ENCODE peak calls at places on chromosome 14, in five cellular contexts. E is GM23338, P is heart right ventricle, K is left ventricle myocardium inferior, T is lung. U is an unnamed sample. For H3K36me3, the result is how much of the 10 kb centered on the place peaks cover.

GRCh38 chr14:100022772-100023451 is 42.3 kb upstream of the EVL start:
- DNase-seq in P (no peak), K (peak), E (no peak), T (no peak), U (no peak)

GRCh38 chr14:87133073-87133815 is 859.7 kb downstream of the GALC start:
- DNase-seq in E (no peak), P (no peak), T (no peak), K (peak), U (no peak)

GRCh38 chr14:62003701-62004100 is 241.5 kb downstream of the SNAPC1 start:
- DNase-seq in E (no peak), T (no peak), K (no peak), P (no peak), U (no peak)

GRCh38 chr14:88502740-88503139 is 52.1 kb downstream of the PTPN21 start:
- DNase-seq in P (no peak), K (no peak), E (no peak), T (no peak), U (no peak)

GRCh38 chr14:99838555-99839193 is 45.5 kb downstream of the EML1 start:
- DNase-seq in K (no peak), E (peak), T (peak), P (no peak), U (peak)

GRCh38 chr14:100533647-100534485 is 53.4 kb downstream of the BEGAIN start:
- DNase-seq in E (no peak), P (peak), T (no peak), K (peak), U (no peak)

GRCh38 chr14:106586098-106586704 is 1059.8 kb downstream of the TMEM121 start:
- DNase-seq in P (no peak), T (no peak), E (peak), K (no peak), U (peak)

GRCh38 chr14:65349100-65349499 is 63.4 kb upstream of the FUT8 start:
- DNase-seq in K (no peak), P (no peak), E (no peak), T (no peak), U (no peak)

GRCh38 chr14:78633747-78634146 is 463.6 kb downstream of the NRXN3 start:
- DNase-seq in P (no peak), K (no peak), E (no peak), T (no peak), U (no peak)

GRCh38 chr14:29548948-29549370 is 378.7 kb downstream of the PRKD1 start:
- DNase-seq in T (no peak), E (peak), P (no peak), K (no peak), U (no peak)

GRCh38 chr14:98953544-98954346 is 318.3 kb downstream of the BCL11B start:
- DNase-seq in E (no peak), K (no peak), P (peak), T (peak), U (peak)

GRCh38 chr14:100065161-100065871 is at the start of gene EVL:
- DNase-seq in E (no peak), K (peak), P (peak), T (no peak), U (peak)

GRCh38 chr14:22980672-22981089 is 1.7 kb downstream of the AJUBA start:
- DNase-seq in K (peak), T (peak), P (peak), E (peak), U (no peak)

GRCh38 chr14:97456958-97457357 is 659.8 kb downstream of the VRK1 start:
- DNase-seq in P (no peak), K (no peak), T (no peak), E (no peak), U (no peak)

GRCh38 chr14:99246536-99247083 is 25.4 kb downstream of the BCL11B start:
- DNase-seq in E (peak), P (no peak), T (no peak), K (no peak), U (no peak)

GRCh38 chr14:39562175-39562574 is 129.9 kb upstream of the FBXO33 start:
- DNase-seq in K (no peak), E (no peak), P (no peak), T (no peak), U (no peak)

GRCh38 chr14:33110737-33111443 is 172.2 kb downstream of the NPAS3 start:
- DNase-seq in P (no peak), T (no peak), E (peak), K (no peak), U (no peak)

GRCh38 chr14:100193417-100194357 is 34.2 kb upstream of the DEGS2 start:
- DNase-seq in P (no peak), K (no peak), T (no peak), E (no peak), U (peak)

GRCh38 chr14:72788255-72788654 is 105.6 kb downstream of the DPF3 start:
- DNase-seq in E (no peak), P (no peak), T (no peak), K (no peak), U (no peak)

GRCh38 chr14:97432586-97432985 is 635.4 kb downstream of the VRK1 start:
- DNase-seq in E (no peak), T (no peak), P (no peak), K (no peak), U (no peak)

GRCh38 chr14:51453869-51454268 is 197.8 kb upstream of the FRMD6 start:
- DNase-seq in P (no peak), T (no peak), E (no peak), K (no peak), U (no peak)

GRCh38 chr14:25508845-25509244 is 458.9 kb upstream of the STXBP6 start:
- DNase-seq in P (no peak), T (no peak), E (no peak), K (no peak), U (no peak)

GRCh38 chr14:58625438-58625837 is 12.3 kb upstream of the DACT1 start:
- DNase-seq in P (no peak), E (peak), K (no peak), T (no peak), U (no peak)

GRCh38 chr14:93655078-93655750 is 133.1 kb downstream of the PRIMA1 start:
- DNase-seq in T (no peak), K (no peak), E (peak), P (no peak), U (no peak)

GRCh38 chr14:89669209-89669608 is 252.2 kb upstream of the FOXN3 start:
- DNase-seq in E (no peak), T (no peak), K (peak), P (no peak), U (peak)

GRCh38 chr14:101019541-101019940 is 116.0 kb upstream of the RTL1 start:
- DNase-seq in K (no peak), T (no peak), P (no peak), E (no peak), U (no peak)

GRCh38 chr14:44960146-44960545 is 1.6 kb downstream of the KLHL28 start:
- DNase-seq in K (no peak), P (no peak), T (no peak), E (no peak), U (no peak)

GRCh38 chr14:68924392-68925158 is 54.5 kb downstream of the ACTN1 start:
- DNase-seq in P (peak), T (no peak), E (peak), K (peak), U (no peak)
- H3K36me3 ChIP-seq in P (under half), T (under half), E (under half), K (under half), U (under half)

DNA sequence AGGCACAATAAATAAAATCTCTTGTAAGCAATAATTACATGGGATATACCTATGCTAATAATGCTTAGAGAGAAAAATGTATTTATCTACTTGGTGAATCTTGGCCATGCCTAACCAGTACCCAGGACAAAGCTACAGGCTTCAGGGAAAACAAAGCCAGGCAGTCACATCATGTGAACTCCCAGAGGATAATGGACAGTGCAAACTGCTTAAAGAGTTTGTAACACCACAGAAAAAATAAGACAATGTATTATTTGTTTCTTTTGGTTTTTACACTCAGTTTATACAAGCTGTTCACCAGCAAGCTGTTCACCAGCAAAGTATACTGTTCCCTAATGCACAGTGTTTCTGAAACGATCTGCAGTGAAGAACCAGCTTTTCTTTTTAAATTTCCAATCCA is 38.0 kb downstream of the DICER1 start:
- DNase-seq in T (no peak), P (no peak), E (no peak), K (no peak), U (no peak)
- H3K36me3 ChIP-seq in T (under half), P (under half), E (under half), K (half or more), U (under half)

GRCh38 chr14:54776361-54777001 is 126.1 kb downstream of the GCH1 start:
- DNase-seq in P (peak), T (no peak), K (peak), E (no peak), U (peak)

GRCh38 chr14:54773171-54774006 is 129.2 kb downstream of the GCH1 start:
- DNase-seq in T (peak), P (peak), K (peak), E (peak), U (peak)

GRCh38 chr14:54775486-54776100 is 127.0 kb downstream of the GCH1 start:
- DNase-seq in T (no peak), E (no peak), K (no peak), P (no peak), U (no peak)

GRCh38 chr14:54772451-54772881 is 130.2 kb downstream of the GCH1 start:
- DNase-seq in K (no peak), E (no peak), T (no peak), P (no peak), U (no peak)

GRCh38 chr14:54774824-54775223 is 127.8 kb downstream of the GCH1 start:
- DNase-seq in P (no peak), K (no peak), E (no peak), T (no peak), U (no peak)
- H3K36me3 ChIP-seq in P (under half), K (under half), E (under half), T (under half), U (under half)

GRCh38 chr14:73843296-73843695 is 8.3 kb upstream of the PTGR2 start:
- DNase-seq in K (no peak), T (no peak), P (no peak), E (no peak), U (no peak)
- H3K36me3 ChIP-seq in K (under half), T (under half), P (under half), E (under half), U (under half)

GRCh38 chr14:37859177-37859576 is 263.7 kb downstream of the TTC6 start:
- DNase-seq in P (no peak), E (no peak), K (no peak), T (no peak), U (no peak)

GRCh38 chr14:37864861-37865718 is 269.7 kb downstream of the TTC6 start:
- DNase-seq in P (no peak), K (no peak), T (no peak), E (no peak), U (peak)

GRCh38 chr14:37865719-37866549 is 270.5 kb downstream of the TTC6 start:
- DNase-seq in K (no peak), P (no peak), E (no peak), T (no peak), U (no peak)

GRCh38 chr14:37862263-37862662 is 266.8 kb downstream of the TTC6 start:
- DNase-seq in E (no peak), T (no peak), P (no peak), K (no peak), U (no peak)

GRCh38 chr14:37864128-37864527 is 268.7 kb downstream of the TTC6 start:
- DNase-seq in T (no peak), K (no peak), E (no peak), P (no peak), U (no peak)
- H3K36me3 ChIP-seq in T (under half), K (under half), E (under half), P (under half), U (under half)

DNA sequence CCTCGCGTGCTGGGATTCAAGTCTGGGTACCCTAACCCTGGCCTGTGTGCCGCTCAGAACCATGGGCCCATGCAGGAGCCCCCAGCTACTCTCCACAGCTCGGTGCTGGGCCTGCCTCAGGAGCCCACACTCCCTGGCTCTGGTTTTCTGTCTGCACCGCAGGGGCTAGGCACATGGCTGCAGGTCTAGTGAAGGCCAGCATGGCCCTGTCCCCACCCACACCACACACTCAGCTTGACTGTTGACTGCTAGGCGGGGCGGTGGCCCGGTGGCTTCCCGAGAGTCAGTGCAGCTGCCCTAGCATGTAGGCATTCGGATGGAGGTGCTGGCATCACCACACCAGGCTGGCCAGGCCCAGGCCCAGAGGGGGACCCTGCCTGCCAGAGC is 7.9 kb downstream of the INF2 start:
- DNase-seq in K (no peak), E (no peak), P (no peak), T (no peak), U (no peak)
- H3K36me3 ChIP-seq in K (under half), E (under half), P (under half), T (under half), U (under half)

GRCh38 chr14:24102357-24103048 is 8.4 kb downstream of the PCK2 start:
- DNase-seq in E (no peak), P (no peak), K (no peak), T (no peak), U (no peak)

GRCh38 chr14:24098927-24099813 is 5.1 kb downstream of the PCK2 start:
- DNase-seq in P (no peak), E (no peak), K (no peak), T (no peak), U (peak)

GRCh38 chr14:24100197-24100981 is 6.3 kb downstream of the PCK2 start:
- DNase-seq in T (no peak), P (no peak), E (no peak), K (no peak), U (no peak)

GRCh38 chr14:24103451-24103850 is 9.3 kb downstream of the PCK2 start:
- DNase-seq in K (no peak), P (no peak), T (no peak), E (no peak), U (no peak)

DNA sequence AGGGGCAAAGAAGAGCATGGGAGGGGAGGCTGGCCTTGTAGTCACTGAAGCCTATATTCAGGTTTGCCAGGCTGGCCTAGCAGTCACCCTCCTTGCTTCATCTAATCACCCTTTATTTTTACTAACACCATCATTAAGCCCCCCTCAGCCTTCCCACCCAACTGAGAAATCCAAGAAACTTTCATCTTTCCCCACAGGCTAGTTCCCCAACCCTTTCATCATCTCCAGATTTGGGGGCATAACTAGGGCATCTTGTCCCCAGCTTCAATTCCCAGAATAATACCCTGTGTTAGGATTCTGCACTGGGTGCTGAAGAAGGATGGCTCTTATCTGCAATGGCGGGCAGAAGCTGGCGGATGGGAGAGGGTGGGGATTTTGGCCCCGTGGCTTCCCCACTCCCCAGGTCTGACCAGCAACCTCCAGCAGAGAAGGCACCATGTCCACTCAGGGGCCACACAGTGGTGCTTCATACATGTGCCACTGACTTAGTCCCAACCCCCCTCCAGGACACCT is 6.9 kb downstream of the PCK2 start:
- DNase-seq in K (no peak), T (no peak), P (no peak), E (no peak), U (no peak)
- H3K36me3 ChIP-seq in K (under half), T (under half), P (under half), E (under half), U (under half)

GRCh38 chr14:70943838-70944237 is 36.6 kb downstream of the PCNX1 start:
- DNase-seq in K (no peak), E (no peak), T (no peak), P (no peak), U (no peak)

GRCh38 chr14:70942342-70942706 is 35.1 kb downstream of the PCNX1 start:
- DNase-seq in K (no peak), T (no peak), P (no peak), E (no peak), U (no peak)

GRCh38 chr14:70952485-70952884 is 45.2 kb downstream of the PCNX1 start:
- DNase-seq in K (no peak), T (no peak), P (no peak), E (no peak), U (no peak)

DNA sequence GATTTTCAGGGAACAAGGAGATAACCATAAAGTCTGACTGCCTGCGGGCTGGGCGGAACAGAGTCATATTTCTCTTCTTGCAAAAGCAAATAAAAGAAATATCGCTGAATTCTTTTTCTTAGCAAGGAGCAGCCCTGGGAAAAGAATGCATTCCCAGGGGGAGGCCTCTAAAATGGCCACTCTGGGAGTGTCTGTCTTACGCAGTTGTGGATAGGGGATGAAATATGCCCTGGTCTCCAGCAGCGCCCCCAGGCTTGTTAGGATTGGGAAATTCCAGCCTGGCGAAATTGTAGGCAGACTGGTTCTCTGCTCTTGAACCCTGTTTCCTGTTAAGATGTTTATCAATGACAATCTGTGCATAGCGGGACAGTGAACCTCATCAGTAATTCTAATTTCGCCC is 40.5 kb downstream of the PCNX1 start:
- DNase-seq in P (no peak), E (peak), K (no peak), T (no peak), U (no peak)
- H3K36me3 ChIP-seq in P (under half), E (half or more), K (under half), T (under half), U (under half)

U was measured in mucosa of descending colon.